ENCODE peak calls at places on chromosome 15, in ten cellular contexts. One of them, this sample, is unnamed. For H3K9me3, the result is how much of the 10 kb centered on the place peaks cover.

GRCh38 chr15:68557469-68558317 is 21.1 kb upstream of the CORO2B start:
- DNase-seq in esophagus squamous epithelium: no peak
- DNase-seq in H9: peak
- DNase-seq in tibial artery: no peak
- DNase-seq in neural progenitor cell: no peak
- DNase-seq in PC-9: no peak
- DNase-seq in A549: no peak
- DNase-seq in IMR-90: no peak
- DNase-seq in left ventricle myocardium inferior: no peak
- DNase-seq in HepG2: no peak
- DNase-seq in this sample: peak

GRCh38 chr15:70058642-70059360 is 38.9 kb downstream of the TLE3 start:
- DNase-seq in H9: no peak
- DNase-seq in tibial artery: peak
- DNase-seq in HepG2: no peak
- DNase-seq in left ventricle myocardium inferior: no peak
- DNase-seq in PC-9: no peak
- DNase-seq in IMR-90: no peak
- DNase-seq in esophagus squamous epithelium: no peak
- DNase-seq in neural progenitor cell: no peak
- DNase-seq in A549: no peak
- DNase-seq in this sample: no peak

GRCh38 chr15:98548172-98548971 is 100.0 kb upstream of the IGF1R start:
- DNase-seq in tibial artery: peak
- DNase-seq in left ventricle myocardium inferior: peak
- DNase-seq in A549: peak
- DNase-seq in HepG2: no peak
- DNase-seq in PC-9: no peak
- DNase-seq in IMR-90: peak
- DNase-seq in neural progenitor cell: peak
- DNase-seq in esophagus squamous epithelium: peak
- DNase-seq in H9: peak
- DNase-seq in this sample: peak

GRCh38 chr15:69852482-69853275 is 245.0 kb downstream of the TLE3 start:
- DNase-seq in tibial artery: no peak
- DNase-seq in left ventricle myocardium inferior: no peak
- DNase-seq in H9: no peak
- DNase-seq in IMR-90: peak
- DNase-seq in HepG2: no peak
- DNase-seq in A549: no peak
- DNase-seq in neural progenitor cell: no peak
- DNase-seq in esophagus squamous epithelium: no peak
- DNase-seq in PC-9: peak
- DNase-seq in this sample: no peak

GRCh38 chr15:29123991-29124390 is 145.6 kb downstream of the NSMCE3 start:
- DNase-seq in HepG2: no peak
- DNase-seq in PC-9: no peak
- DNase-seq in esophagus squamous epithelium: no peak
- DNase-seq in A549: no peak
- DNase-seq in IMR-90: no peak
- DNase-seq in H9: no peak
- DNase-seq in left ventricle myocardium inferior: no peak
- DNase-seq in neural progenitor cell: no peak
- DNase-seq in tibial artery: no peak
- DNase-seq in this sample: no peak

GRCh38 chr15:41969851-41970431 is 2.4 kb downstream of the EHD4 start:
- DNase-seq in H9: no peak
- DNase-seq in IMR-90: no peak
- DNase-seq in PC-9: no peak
- DNase-seq in neural progenitor cell: no peak
- DNase-seq in left ventricle myocardium inferior: no peak
- DNase-seq in HepG2: no peak
- DNase-seq in esophagus squamous epithelium: no peak
- DNase-seq in A549: no peak
- DNase-seq in tibial artery: peak
- DNase-seq in this sample: peak

GRCh38 chr15:96354731-96355560 is 24.4 kb downstream of the NR2F2 start:
- DNase-seq in H9: no peak
- DNase-seq in neural progenitor cell: peak
- DNase-seq in left ventricle myocardium inferior: no peak
- DNase-seq in IMR-90: peak
- DNase-seq in esophagus squamous epithelium: no peak
- DNase-seq in PC-9: peak
- DNase-seq in A549: peak
- DNase-seq in HepG2: peak
- DNase-seq in tibial artery: no peak
- DNase-seq in this sample: no peak

GRCh38 chr15:74136584-74137543 is 6.5 kb downstream of the ISLR2 start:
- DNase-seq in HepG2: no peak
- DNase-seq in neural progenitor cell: no peak
- DNase-seq in left ventricle myocardium inferior: no peak
- DNase-seq in A549: no peak
- DNase-seq in IMR-90: no peak
- DNase-seq in PC-9: no peak
- DNase-seq in tibial artery: no peak
- DNase-seq in esophagus squamous epithelium: no peak
- DNase-seq in H9: no peak
- DNase-seq in this sample: no peak

GRCh38 chr15:92882697-92883642 is 17.2 kb upstream of the CHD2 start:
- DNase-seq in H9: no peak
- DNase-seq in tibial artery: peak
- DNase-seq in left ventricle myocardium inferior: peak
- DNase-seq in PC-9: no peak
- DNase-seq in neural progenitor cell: peak
- DNase-seq in IMR-90: no peak
- DNase-seq in esophagus squamous epithelium: peak
- DNase-seq in A549: no peak
- DNase-seq in HepG2: no peak
- DNase-seq in this sample: no peak

GRCh38 chr15:100565591-100565990 is 36.4 kb downstream of the LINS1 start:
- DNase-seq in neural progenitor cell: no peak
- DNase-seq in left ventricle myocardium inferior: no peak
- DNase-seq in esophagus squamous epithelium: no peak
- DNase-seq in PC-9: peak
- DNase-seq in HepG2: no peak
- DNase-seq in A549: no peak
- DNase-seq in H9: no peak
- DNase-seq in tibial artery: no peak
- DNase-seq in IMR-90: no peak
- DNase-seq in this sample: no peak

GRCh38 chr15:52716536-52716935 is 37.3 kb upstream of the ATOSA start:
- DNase-seq in esophagus squamous epithelium: no peak
- DNase-seq in left ventricle myocardium inferior: no peak
- DNase-seq in tibial artery: no peak
- DNase-seq in neural progenitor cell: no peak
- DNase-seq in A549: no peak
- DNase-seq in H9: no peak
- DNase-seq in PC-9: no peak
- DNase-seq in HepG2: no peak
- DNase-seq in IMR-90: no peak
- DNase-seq in this sample: no peak

GRCh38 chr15:89361451-89362202 is 27.0 kb upstream of the POLG start:
- DNase-seq in IMR-90: peak
- DNase-seq in H9: peak
- DNase-seq in esophagus squamous epithelium: no peak
- DNase-seq in PC-9: no peak
- DNase-seq in tibial artery: no peak
- DNase-seq in HepG2: peak
- DNase-seq in A549: peak
- DNase-seq in left ventricle myocardium inferior: peak
- DNase-seq in neural progenitor cell: peak
- DNase-seq in this sample: no peak

GRCh38 chr15:64461577-64462162 is 1.3 kb downstream of the ZNF609 start:
- DNase-seq in esophagus squamous epithelium: no peak
- DNase-seq in neural progenitor cell: peak
- DNase-seq in A549: peak
- DNase-seq in IMR-90: peak
- DNase-seq in PC-9: no peak
- DNase-seq in tibial artery: no peak
- DNase-seq in left ventricle myocardium inferior: no peak
- DNase-seq in HepG2: peak
- DNase-seq in H9: peak
- DNase-seq in this sample: no peak

GRCh38 chr15:22240951-22241350 is 160.6 kb downstream of the OR4M2 start:
- DNase-seq in esophagus squamous epithelium: no peak
- DNase-seq in PC-9: no peak
- DNase-seq in IMR-90: no peak
- DNase-seq in neural progenitor cell: no peak
- DNase-seq in HepG2: no peak
- DNase-seq in A549: no peak
- DNase-seq in H9: no peak
- DNase-seq in tibial artery: no peak
- DNase-seq in left ventricle myocardium inferior: no peak
- DNase-seq in this sample: no peak
- H3K9me3 ChIP-seq in esophagus squamous epithelium: under half
- H3K9me3 ChIP-seq in PC-9: under half
- H3K9me3 ChIP-seq in IMR-90: under half
- H3K9me3 ChIP-seq in neural progenitor cell: under half
- H3K9me3 ChIP-seq in HepG2: under half
- H3K9me3 ChIP-seq in A549: under half
- H3K9me3 ChIP-seq in H9: half or more
- H3K9me3 ChIP-seq in tibial artery: under half
- H3K9me3 ChIP-seq in left ventricle myocardium inferior: under half
- H3K9me3 ChIP-seq in this sample: under half

DNA sequence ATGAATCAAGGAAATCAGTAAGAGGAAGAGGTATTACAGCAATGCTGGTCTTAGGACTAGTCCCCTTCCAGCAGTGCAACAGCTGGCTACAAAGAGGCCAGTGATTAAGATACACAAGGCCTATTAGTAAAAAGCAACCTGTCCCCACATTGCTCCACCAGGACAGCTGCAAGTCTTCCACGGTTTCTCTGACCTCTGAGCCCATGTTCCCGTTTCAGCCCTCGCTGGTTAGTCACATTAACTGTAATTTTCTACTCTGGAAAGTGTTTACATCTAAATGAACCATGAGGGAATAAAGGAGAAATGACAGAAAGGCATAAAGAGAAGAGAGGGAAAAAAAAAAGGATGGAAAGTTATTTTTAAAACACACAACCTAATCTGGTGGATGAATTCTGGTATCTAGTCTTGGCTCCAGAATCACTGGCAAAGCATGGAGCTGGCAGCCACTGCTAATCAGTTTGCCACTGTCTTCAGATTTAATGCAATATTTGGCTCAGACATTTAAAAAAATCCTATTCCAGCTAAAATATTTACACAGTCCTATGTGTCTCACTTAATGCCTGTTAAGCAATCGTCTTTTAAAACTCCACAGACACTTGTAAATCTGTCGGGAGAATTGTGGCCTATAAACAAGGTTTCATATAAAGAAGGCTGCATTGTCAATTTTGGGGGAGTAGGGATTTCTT is 154.9 kb downstream of the GREM1 start:
- DNase-seq in left ventricle myocardium inferior: peak
- DNase-seq in IMR-90: peak
- DNase-seq in PC-9: no peak
- DNase-seq in A549: no peak
- DNase-seq in H9: no peak
- DNase-seq in HepG2: no peak
- DNase-seq in neural progenitor cell: no peak
- DNase-seq in tibial artery: peak
- DNase-seq in esophagus squamous epithelium: no peak
- DNase-seq in this sample: no peak
- H3K27ac ChIP-seq in left ventricle myocardium inferior: peak
- H3K27ac ChIP-seq in IMR-90: peak
- H3K27ac ChIP-seq in PC-9: no peak
- H3K27ac ChIP-seq in A549: peak
- H3K27ac ChIP-seq in H9: no peak
- H3K27ac ChIP-seq in HepG2: no peak
- H3K27ac ChIP-seq in neural progenitor cell: no peak
- H3K27ac ChIP-seq in tibial artery: peak
- H3K27ac ChIP-seq in esophagus squamous epithelium: peak
- H3K27ac ChIP-seq in this sample: peak

GRCh38 chr15:25176616-25176923 is 221.8 kb downstream of the SNRPN start:
- DNase-seq in tibial artery: no peak
- DNase-seq in HepG2: no peak
- DNase-seq in esophagus squamous epithelium: no peak
- DNase-seq in PC-9: no peak
- DNase-seq in A549: no peak
- DNase-seq in IMR-90: no peak
- DNase-seq in H9: peak
- DNase-seq in left ventricle myocardium inferior: peak
- DNase-seq in neural progenitor cell: no peak
- DNase-seq in this sample: peak
- H3K9me3 ChIP-seq in tibial artery: under half
- H3K9me3 ChIP-seq in HepG2: half or more
- H3K9me3 ChIP-seq in esophagus squamous epithelium: under half
- H3K9me3 ChIP-seq in PC-9: under half
- H3K9me3 ChIP-seq in A549: under half
- H3K9me3 ChIP-seq in IMR-90: half or more
- H3K9me3 ChIP-seq in H9: half or more
- H3K9me3 ChIP-seq in left ventricle myocardium inferior: half or more
- H3K9me3 ChIP-seq in neural progenitor cell: under half
- H3K9me3 ChIP-seq in this sample: under half

GRCh38 chr15:87805117-87805820 is 451.3 kb downstream of the NTRK3 start:
- DNase-seq in HepG2: no peak
- DNase-seq in esophagus squamous epithelium: no peak
- DNase-seq in PC-9: no peak
- DNase-seq in A549: no peak
- DNase-seq in IMR-90: no peak
- DNase-seq in neural progenitor cell: no peak
- DNase-seq in H9: no peak
- DNase-seq in left ventricle myocardium inferior: no peak
- DNase-seq in tibial artery: no peak
- DNase-seq in this sample: no peak
- H3K27ac ChIP-seq in HepG2: no peak
- H3K27ac ChIP-seq in esophagus squamous epithelium: no peak
- H3K27ac ChIP-seq in PC-9: no peak
- H3K27ac ChIP-seq in A549: no peak
- H3K27ac ChIP-seq in IMR-90: no peak
- H3K27ac ChIP-seq in neural progenitor cell: no peak
- H3K27ac ChIP-seq in H9: no peak
- H3K27ac ChIP-seq in left ventricle myocardium inferior: no peak
- H3K27ac ChIP-seq in tibial artery: no peak
- H3K27ac ChIP-seq in this sample: no peak

DNA sequence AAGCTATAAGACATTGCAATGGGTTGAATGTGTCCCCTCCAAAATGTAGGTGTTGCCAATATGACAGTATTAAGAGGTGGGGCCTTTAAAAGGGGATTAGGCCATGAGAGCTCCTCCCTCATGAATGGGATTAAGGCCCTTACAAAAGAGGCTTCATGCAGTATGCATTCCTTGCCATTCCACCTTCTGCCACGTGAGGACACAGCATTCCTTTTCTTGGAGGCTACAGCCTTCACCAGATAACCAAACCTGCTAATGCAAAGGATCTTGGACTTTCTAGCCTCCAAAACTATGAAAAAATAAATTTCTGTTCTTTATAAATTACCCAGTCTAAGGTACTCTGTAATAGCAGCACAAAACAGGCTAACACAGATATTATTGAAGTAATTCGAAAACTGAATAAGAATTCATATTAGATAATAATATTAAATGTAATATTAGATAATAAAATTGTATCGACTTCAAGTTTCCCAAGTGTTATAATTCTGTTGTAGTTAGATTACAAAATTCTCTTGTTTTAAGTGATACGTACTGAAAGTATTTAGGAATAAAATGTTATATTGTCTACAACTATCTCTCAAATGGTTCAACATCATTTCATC is 29.4 kb upstream of the ATP8B4 start:
- DNase-seq in IMR-90: peak
- DNase-seq in left ventricle myocardium inferior: no peak
- DNase-seq in H9: peak
- DNase-seq in esophagus squamous epithelium: no peak
- DNase-seq in A549: no peak
- DNase-seq in neural progenitor cell: peak
- DNase-seq in PC-9: peak
- DNase-seq in HepG2: peak
- DNase-seq in tibial artery: no peak
- DNase-seq in this sample: no peak
- H3K9me3 ChIP-seq in IMR-90: under half
- H3K9me3 ChIP-seq in left ventricle myocardium inferior: under half
- H3K9me3 ChIP-seq in H9: under half
- H3K9me3 ChIP-seq in esophagus squamous epithelium: under half
- H3K9me3 ChIP-seq in A549: under half
- H3K9me3 ChIP-seq in neural progenitor cell: under half
- H3K9me3 ChIP-seq in PC-9: under half
- H3K9me3 ChIP-seq in HepG2: under half
- H3K9me3 ChIP-seq in tibial artery: under half
- H3K9me3 ChIP-seq in this sample: under half

This sample was measured in ascending aorta.